ENCODE peak calls at places on chromosomes 1 and 21, in ten cellular contexts. Z is OCI-LY7; X is pancreas; G is PC-3; R is HCT116; A is CD8-positive, alpha-beta memory T cell; I is tibial nerve; L is body of pancreas; C is ovary; M is colonic mucosa. V is an unnamed sample.

GRCh38 chr1:172821609-172822274 is 162.8 kb downstream of the FASLG start:
- DNase-seq in Z (no peak), X (no peak), G (peak), R (no peak), A (no peak), I (peak), L (no peak), C (no peak), M (no peak), V (no peak)

GRCh38 chr1:209354111-209354839 is 229.2 kb upstream of the CAMK1G start:
- DNase-seq in Z (peak), X (peak), G (peak), R (peak), A (no peak), I (peak), L (peak), C (peak), M (peak), V (peak)

GRCh38 chr1:66779475-66780078 is 21.5 kb downstream of the INSL5 start:
- DNase-seq in Z (no peak), X (no peak), G (no peak), R (no peak), A (no peak), I (no peak), L (no peak), C (no peak), M (no peak), V (no peak)

GRCh38 chr1:82452096-82452495 is 651.4 kb downstream of the ADGRL2 start:
- DNase-seq in Z (no peak), X (no peak), G (no peak), R (no peak), A (no peak), I (no peak), L (no peak), C (no peak), M (no peak), V (no peak)

GRCh38 chr21:38574895-38575294 is 76.6 kb upstream of the ERG start:
- DNase-seq in Z (no peak), X (no peak), G (no peak), R (no peak), A (no peak), I (no peak), L (no peak), C (no peak), M (no peak), V (no peak)

GRCh38 chr1:245587435-245588105 is 432.8 kb downstream of the KIF26B start:
- DNase-seq in Z (no peak), X (no peak), G (no peak), R (no peak), A (no peak), I (no peak), L (no peak), C (no peak), M (no peak), V (no peak)

GRCh38 chr1:160018900-160019299 is 12.9 kb downstream of the PIGM start:
- DNase-seq in Z (no peak), X (no peak), G (peak), R (no peak), A (no peak), I (no peak), L (no peak), C (no peak), M (no peak), V (peak)

GRCh38 chr1:93331412-93331811 is 14.3 kb upstream of the DR1 start:
- DNase-seq in Z (no peak), X (no peak), G (peak), R (no peak), A (no peak), I (no peak), L (no peak), C (no peak), M (no peak), V (no peak)

GRCh38 chr1:47783638-47784293 is 213.4 kb downstream of the TRABD2B start:
- DNase-seq in Z (no peak), X (no peak), G (no peak), R (no peak), A (no peak), I (no peak), L (no peak), C (no peak), M (no peak), V (no peak)

GRCh38 chr1:26010800-26011199 is 10.8 kb upstream of the EXTL1 start:
- DNase-seq in Z (no peak), X (no peak), G (no peak), R (no peak), A (no peak), I (no peak), L (no peak), C (no peak), M (no peak), V (no peak)

GRCh38 chr1:101165944-101166343 is 70.9 kb upstream of the S1PR1 start:
- DNase-seq in Z (no peak), X (no peak), G (no peak), R (no peak), A (no peak), I (no peak), L (no peak), C (no peak), M (no peak), V (no peak)

GRCh38 chr1:12155328-12155727 is 11.5 kb upstream of the TNFRSF1B start:
- DNase-seq in Z (no peak), X (no peak), G (no peak), R (no peak), A (no peak), I (no peak), L (no peak), C (no peak), M (no peak), V (no peak)

GRCh38 chr1:41742219-41742618 is 176.5 kb downstream of the HIVEP3 start:
- DNase-seq in Z (no peak), X (no peak), G (peak), R (no peak), A (no peak), I (no peak), L (no peak), C (no peak), M (no peak), V (peak)

GRCh38 chr1:234722904-234723588 is 113.1 kb upstream of the IRF2BP2 start:
- DNase-seq in Z (peak), X (peak), G (peak), R (peak), A (no peak), I (peak), L (peak), C (peak), M (peak), V (peak)

GRCh38 chr21:45130324-45130774 is 56.0 kb downstream of the ADARB1 start:
- DNase-seq in Z (no peak), X (no peak), G (peak), R (no peak), A (no peak), I (no peak), L (no peak), C (peak), M (no peak), V (peak)

GRCh38 chr1:240004086-240004749 is 87.5 kb upstream of the FMN2 start:
- DNase-seq in Z (peak), X (no peak), G (peak), R (no peak), A (no peak), I (no peak), L (no peak), C (no peak), M (no peak), V (peak)

GRCh38 chr1:64861611-64862010 is 104.7 kb downstream of the JAK1 start:
- DNase-seq in Z (peak), X (no peak), G (peak), R (no peak), A (no peak), I (no peak), L (no peak), C (peak), M (no peak), V (no peak)

GRCh38 chr21:43361493-43362296 is 65.2 kb downstream of the SIK1 start:
- DNase-seq in Z (peak), X (no peak), G (no peak), R (no peak), A (peak), I (peak), L (no peak), C (peak), M (no peak), V (peak)

DNA sequence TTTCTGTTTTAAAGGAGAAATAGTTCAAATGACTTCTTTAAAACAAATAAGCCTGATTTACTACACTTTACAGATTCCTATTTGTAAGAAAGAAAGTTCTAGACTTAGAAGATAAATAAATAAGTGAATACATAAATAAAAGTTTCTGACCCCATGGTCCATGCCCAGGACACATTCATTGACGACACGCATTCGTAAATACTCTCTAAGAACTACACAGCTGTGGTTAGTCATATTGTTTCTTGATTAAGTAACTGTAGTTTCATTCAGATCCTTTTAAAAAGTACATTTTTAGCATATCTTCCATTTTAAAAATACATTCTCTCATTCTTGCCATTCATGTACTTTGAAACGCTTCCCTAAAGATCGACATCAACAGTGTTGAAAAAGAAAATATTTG is 497.4 kb downstream of the SETD4 start:
- DNase-seq in Z (no peak), X (no peak), G (no peak), R (no peak), A (no peak), I (no peak), L (no peak), C (no peak), M (no peak), V (no peak)
- H3K27ac ChIP-seq in Z (no peak), X (no peak), G (no peak), R (no peak), A (no peak), I (no peak), L (no peak), C (no peak), M (no peak), V (no peak)

DNA sequence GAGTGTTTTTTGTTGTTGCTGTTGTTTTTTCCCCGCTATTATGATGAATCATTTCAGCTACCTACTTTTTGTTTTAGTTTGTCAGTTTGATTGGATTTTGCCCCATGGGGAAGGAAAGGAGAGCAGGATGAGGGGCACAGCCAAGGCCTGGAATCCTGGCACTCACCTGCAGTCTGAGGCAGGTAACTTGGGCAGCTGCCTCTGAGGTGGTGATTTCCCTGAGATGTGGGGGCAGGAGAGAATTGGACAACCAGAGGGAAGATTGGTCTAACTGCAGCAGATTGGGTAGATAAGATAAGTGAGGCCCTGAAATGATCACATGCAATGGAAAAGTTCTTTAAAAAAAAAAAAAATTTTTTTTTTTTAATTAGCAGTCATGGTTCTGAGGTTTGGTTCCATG is 1.5 kb upstream of the LAX1 start:
- DNase-seq in Z (no peak), X (no peak), G (no peak), R (no peak), A (no peak), I (no peak), L (no peak), C (no peak), M (no peak), V (no peak)
- H3K27ac ChIP-seq in Z (peak), X (no peak), G (no peak), R (no peak), A (no peak), I (no peak), L (no peak), C (no peak), M (no peak), V (no peak)

DNA sequence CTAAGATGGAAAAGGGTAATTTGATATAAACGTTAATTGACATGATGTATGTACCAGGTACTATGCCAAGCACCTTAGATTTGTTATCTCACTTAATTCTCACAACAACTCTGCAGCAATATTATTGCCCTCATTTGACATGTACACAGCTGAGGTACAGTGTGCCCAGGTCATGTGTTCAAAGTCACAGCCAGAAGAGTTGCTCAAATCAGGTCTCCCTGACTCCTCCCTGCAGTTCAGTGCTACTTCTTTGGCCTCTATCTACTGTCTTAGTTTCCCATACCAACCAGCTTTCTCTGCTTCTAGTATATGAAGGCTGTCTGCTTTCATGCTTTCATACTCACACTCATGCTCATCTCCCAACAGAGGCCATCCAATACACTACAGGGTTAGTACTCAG is 15.1 kb downstream of the TBX15 start:
- DNase-seq in Z (no peak), X (no peak), G (no peak), R (no peak), A (no peak), I (no peak), L (no peak), C (no peak), M (no peak), V (no peak)
- H3K27ac ChIP-seq in Z (no peak), X (no peak), G (no peak), R (no peak), A (no peak), I (peak), L (no peak), C (no peak), M (no peak), V (no peak)

GRCh38 chr1:206683313-206683712 is 1.4 kb upstream of the MAPKAPK2 start:
- DNase-seq in Z (no peak), X (no peak), G (no peak), R (no peak), A (no peak), I (no peak), L (no peak), C (no peak), M (no peak), V (no peak)
- H3K27ac ChIP-seq in Z (no peak), X (no peak), G (no peak), R (no peak), A (no peak), I (no peak), L (no peak), C (no peak), M (no peak), V (no peak)

DNA sequence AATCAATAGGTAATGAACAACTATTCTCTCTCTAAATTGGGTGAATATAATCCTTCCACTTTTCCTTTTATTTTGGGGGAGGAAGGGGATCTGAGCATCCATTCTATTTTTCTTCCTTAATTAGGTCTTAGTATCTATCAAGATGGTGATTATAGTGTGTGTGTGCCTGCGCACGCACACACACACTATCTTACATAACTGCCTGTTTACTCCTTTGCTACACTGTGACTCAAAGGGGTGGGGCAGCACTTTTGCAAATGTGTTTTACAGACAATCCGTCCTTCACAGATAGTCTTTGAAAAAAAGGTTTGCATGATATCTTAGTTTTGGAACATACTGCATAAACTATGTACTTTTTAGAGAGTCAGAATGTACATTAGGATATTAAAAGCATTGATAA is 191.5 kb downstream of the SDCCAG8 start:
- DNase-seq in Z (no peak), X (no peak), G (peak), R (no peak), A (no peak), I (peak), L (no peak), C (peak), M (no peak), V (peak)
- H3K27ac ChIP-seq in Z (no peak), X (no peak), G (no peak), R (no peak), A (no peak), I (no peak), L (no peak), C (no peak), M (no peak), V (no peak)

GRCh38 chr1:201536542-201536941 is 2.4 kb upstream of the NAV1 start:
- DNase-seq in Z (no peak), X (no peak), G (peak), R (peak), A (no peak), I (peak), L (no peak), C (no peak), M (no peak), V (peak)
- H3K27ac ChIP-seq in Z (no peak), X (no peak), G (no peak), R (no peak), A (no peak), I (peak), L (no peak), C (no peak), M (peak), V (peak)